ENCODE peak calls at places on chromosome 18, in eight cellular contexts. V, D, Y, A, R, U, T and O are unnamed samples.

GRCh38 chr18:6370410-6370809 is 44.3 kb downstream of the L3MBTL4 start:
- DNase-seq in Y (peak; percentile 43), D (no peak), A (no peak), U (no peak), T (no peak), V (no peak), R (no peak), O (no peak)

GRCh38 chr18:1708006-1708405 is 803.3 kb downstream of the ADCYAP1 start:
- DNase-seq in V (no peak), A (no peak), T (no peak), R (no peak), Y (no peak), D (no peak), U (no peak), O (peak; percentile 49)

GRCh38 chr18:76437011-76437410 is 58.0 kb downstream of the ZNF516 start:
- DNase-seq in A (no peak), U (no peak), V (no peak), D (no peak), Y (no peak), R (peak; percentile 54), T (no peak), O (no peak)

GRCh38 chr18:49531678-49532153 is 30.1 kb upstream of the LIPG start:
- DNase-seq in V (no peak), T (no peak), R (no peak), Y (no peak), D (peak; percentile 59), A (peak; percentile 81), U (peak; percentile 74), O (no peak)

GRCh38 chr18:70461323-70462077 is 172.7 kb downstream of the SOCS6 start:
- DNase-seq in T (no peak), Y (no peak), U (no peak), A (no peak), V (no peak), D (no peak), R (no peak), O (no peak)

GRCh38 chr18:30387401-30387800 is 655.1 kb downstream of the DSC3 start:
- DNase-seq in D (no peak), A (no peak), V (no peak), U (no peak), Y (no peak), T (no peak), R (no peak), O (peak; percentile 81)

GRCh38 chr18:36580874-36581750 is 247.7 kb downstream of the TPGS2 start:
- DNase-seq in T (no peak), Y (no peak), U (peak; percentile 35), V (peak; percentile 42), A (no peak), D (no peak), R (no peak), O (no peak)

GRCh38 chr18:37457337-37457736 is 108.3 kb downstream of the CELF4 start:
- DNase-seq in A (no peak), T (no peak), V (no peak), D (no peak), Y (no peak), U (no peak), R (no peak), O (no peak)

GRCh38 chr18:52716926-52717325 is 376.9 kb downstream of the DCC start:
- DNase-seq in U (no peak), T (no peak), D (peak; percentile 23), Y (no peak), V (no peak), R (peak; percentile 6), A (no peak), O (no peak)

GRCh38 chr18:76374330-76375281 is 120.4 kb downstream of the ZNF516 start:
- DNase-seq in D (peak; percentile 73), T (no peak), U (no peak), Y (no peak), R (no peak), V (no peak), A (no peak), O (no peak)

GRCh38 chr18:25349926-25350560 is 1.9 kb downstream of the ZNF521 start:
- DNase-seq in A (peak; percentile 33), Y (peak; percentile 43), U (peak; percentile 4), D (no peak), V (peak; percentile 55), T (peak; percentile 42), R (peak; percentile 21), O (no peak)

GRCh38 chr18:40976050-40976449 is 979.0 kb upstream of the PIK3C3 start:
- DNase-seq in A (no peak), Y (no peak), R (no peak), D (no peak), T (no peak), V (no peak), U (no peak), O (no peak)

GRCh38 chr18:35236964-35237363 is 3.9 kb upstream of the ZNF397 start:
- DNase-seq in Y (no peak), U (peak; percentile 14), T (no peak), R (no peak), A (no peak), V (no peak), D (no peak), O (no peak)

GRCh38 chr18:23250893-23251656 is 115.8 kb downstream of the CABLES1 start:
- DNase-seq in R (no peak), Y (no peak), A (no peak), T (no peak), U (peak; percentile 64), V (peak; percentile 51), D (no peak), O (peak; percentile 73)

DNA sequence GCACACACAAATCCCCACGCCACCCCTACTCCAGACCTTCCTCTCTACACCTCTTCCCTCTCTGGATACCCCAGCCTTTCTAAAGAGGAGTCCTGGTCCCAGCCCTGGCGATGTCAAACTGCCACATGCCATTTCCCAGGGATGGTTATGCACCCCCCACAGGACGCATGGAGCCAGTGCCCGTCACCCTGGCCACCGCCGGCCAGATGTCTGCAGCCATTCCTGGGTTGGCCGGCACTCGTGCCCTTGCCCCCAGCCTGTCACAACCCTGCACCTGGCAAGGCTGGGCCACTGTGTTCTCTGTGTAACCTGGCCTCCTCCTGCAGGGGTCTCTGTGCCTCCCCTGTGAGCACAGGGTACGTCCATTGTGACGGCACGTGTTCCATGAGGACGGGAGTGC is 58.1 kb upstream of the NFATC1 start:
- DNase-seq in V (no peak), Y (no peak), A (no peak), T (no peak), U (no peak), R (no peak), D (no peak), O (no peak)
- TF ChIP-seq CTCF in V (no peak), Y (no peak), A (no peak), T (no peak), U (no peak), R (no peak), D (no peak), O (no peak)

DNA sequence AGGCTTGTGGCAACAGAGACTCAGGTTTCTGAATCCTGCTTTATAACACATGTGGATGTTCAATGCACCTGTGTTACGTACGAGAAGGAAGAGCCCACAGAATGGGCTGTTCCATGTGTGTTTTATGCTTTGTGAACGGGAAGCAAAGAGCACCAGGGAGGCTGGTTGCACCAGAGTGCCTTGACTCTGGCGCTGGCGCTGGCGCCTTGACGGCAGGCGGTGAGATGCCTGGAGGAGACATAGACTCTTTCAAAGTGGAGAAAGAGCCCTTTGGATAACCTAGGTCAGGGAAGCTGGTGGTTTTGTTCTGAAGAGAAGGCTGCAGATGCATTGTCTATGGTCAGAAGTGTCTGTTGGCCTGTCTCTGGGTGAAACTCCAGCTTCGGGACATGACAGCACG is 80.2 kb upstream of the APCDD1 start:
- DNase-seq in R (no peak), Y (no peak), D (no peak), A (no peak), U (no peak), V (no peak), T (no peak), O (no peak)
- TF ChIP-seq CTCF in R (no peak), Y (no peak), D (no peak), A (no peak), U (no peak), V (no peak), T (no peak), O (no peak)

GRCh38 chr18:57910134-57910533 is 107.0 kb upstream of the ATP8B1 start:
- DNase-seq in U (no peak), V (no peak), A (no peak), R (no peak), D (no peak), Y (no peak), T (no peak), O (no peak)

GRCh38 chr18:57908092-57908491 is 105.0 kb upstream of the ATP8B1 start:
- DNase-seq in R (no peak), D (no peak), A (no peak), V (no peak), Y (no peak), U (no peak), T (no peak), O (peak; percentile 50)

GRCh38 chr18:57909620-57910019 is 106.5 kb upstream of the ATP8B1 start:
- DNase-seq in Y (no peak), U (no peak), R (no peak), D (no peak), T (no peak), A (no peak), V (no peak), O (peak; percentile 91)

GRCh38 chr18:57910817-57911216 is 107.7 kb upstream of the ATP8B1 start:
- DNase-seq in T (no peak), V (no peak), A (no peak), Y (peak; percentile 39), U (no peak), D (peak; percentile 20), R (no peak), O (no peak)

GRCh38 chr18:57906852-57907251 is 103.7 kb upstream of the ATP8B1 start:
- DNase-seq in D (no peak), U (no peak), V (no peak), A (no peak), T (no peak), R (no peak), Y (no peak), O (peak; percentile 80)
- TF ChIP-seq CTCF in D (no peak), U (peak; percentile 22), V (no peak), A (peak; percentile 25), T (no peak), R (no peak), Y (no peak), O (no peak)

GRCh38 chr18:28637897-28638296 is 461.0 kb upstream of the CDH2 start:
- DNase-seq in A (no peak), U (no peak), T (no peak), Y (no peak), R (no peak), D (no peak), V (no peak), O (no peak)
- TF ChIP-seq CTCF in A (no peak), U (peak; percentile 12), T (no peak), Y (peak; percentile 18), R (no peak), D (no peak), V (no peak), O (no peak)

DNA sequence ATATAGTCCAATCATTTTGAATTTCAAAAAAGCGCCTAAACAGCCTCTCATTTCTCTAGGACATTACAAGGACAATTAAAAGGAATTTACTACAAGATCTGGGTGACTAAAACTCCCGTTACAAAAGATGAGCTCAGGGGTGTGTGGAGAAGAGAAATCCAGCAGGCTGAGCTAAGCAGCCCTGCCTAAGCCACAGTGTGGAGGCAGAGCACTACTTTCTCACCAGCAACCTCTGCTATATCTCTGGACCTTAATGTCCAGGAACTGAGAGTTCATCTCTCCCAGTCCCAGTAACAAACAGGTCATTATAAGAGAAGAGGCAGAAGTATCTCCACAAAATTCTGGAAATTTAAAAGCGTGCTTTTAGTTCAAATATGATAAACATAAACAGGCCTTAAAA is 18.9 kb upstream of the ANKRD62 start:
- DNase-seq in U (no peak), R (no peak), D (no peak), Y (no peak), A (no peak), T (no peak), V (no peak), O (peak; percentile 6)
- TF ChIP-seq CTCF in U (no peak), R (peak; percentile 37), D (no peak), Y (no peak), A (no peak), T (no peak), V (no peak), O (no peak)

GRCh38 chr18:74963820-74964446 is 245.0 kb downstream of the PTGR3 start:
- DNase-seq in V (no peak), Y (peak; percentile 26), A (peak; percentile 61), U (peak; percentile 52), T (peak; percentile 47), D (peak; percentile 56), R (peak; percentile 61), O (peak; percentile 69)
- TF ChIP-seq CTCF in V (no peak), Y (no peak), A (peak; percentile 50), U (peak; percentile 57), T (peak; percentile 27), D (peak; percentile 29), R (peak; percentile 55), O (peak; percentile 37)